ENCODE peak calls at places on chromosomes 5 and 9, in six cellular contexts. V is RWPE2, N is mucosa of descending colon, A is AG09309, D is mesothelial cell of epicardium, L is AG04450. F is an unnamed sample.

GRCh38 chr9:129910628-129911567 is 75.6 kb downstream of the USP20 start:
- DNase-seq in D (no peak), V (peak; percentile 78), A (peak; percentile 100), L (peak; percentile 98), N (no peak), F (peak; percentile 98)

GRCh38 chr5:58087131-58087530 is 372.8 kb downstream of the PLK2 start:
- DNase-seq in L (no peak), D (no peak), A (no peak), V (no peak), N (no peak), F (no peak)

GRCh38 chr9:89042984-89043383 is 51.7 kb downstream of the S1PR3 start:
- DNase-seq in L (no peak), V (no peak), A (no peak), N (no peak), D (no peak), F (no peak)

GRCh38 chr9:133803028-133803585 is 65.0 kb upstream of the SARDH start:
- DNase-seq in V (no peak), A (no peak), D (no peak), N (no peak), L (no peak), F (no peak)

GRCh38 chr5:128674837-128675446 is 136.9 kb upstream of the FBN2 start:
- DNase-seq in V (no peak), A (peak; percentile 11), L (peak; percentile 24), D (no peak), N (peak; percentile 59), F (no peak)

GRCh38 chr5:35198096-35198495 is 32.2 kb downstream of the PRLR start:
- DNase-seq in D (no peak), A (peak; percentile 33), V (no peak), N (peak; percentile 77), L (no peak), F (no peak)

GRCh38 chr9:86246752-86247161 is 12.7 kb downstream of the C9orf153 start:
- DNase-seq in V (no peak), A (no peak), N (no peak), L (no peak), D (no peak), F (no peak)

GRCh38 chr9:89533396-89534187 is 35.7 kb upstream of the SEMA4D start:
- DNase-seq in A (no peak), L (no peak), D (no peak), V (no peak), N (no peak), F (no peak)

GRCh38 chr9:4145482-4145881 is 154.4 kb downstream of the GLIS3 start:
- DNase-seq in A (no peak), L (no peak), N (no peak), D (no peak), V (no peak), F (no peak)

GRCh38 chr9:112028242-112029221 is 131.9 kb downstream of the UGCG start:
- DNase-seq in D (no peak), L (no peak), N (no peak), A (no peak), V (no peak), F (no peak)

GRCh38 chr5:56175465-56175864 is 57.7 kb downstream of the ANKRD55 start:
- DNase-seq in V (no peak), L (no peak), A (peak; percentile 73), N (no peak), D (no peak), F (no peak)

GRCh38 chr5:145953202-145953601 is 16.8 kb downstream of the SH3RF2 start:
- DNase-seq in V (no peak), N (no peak), A (no peak), D (no peak), L (no peak), F (no peak)

GRCh38 chr9:98804083-98804482 is 3.4 kb upstream of the GALNT12 start:
- DNase-seq in D (no peak), N (no peak), A (no peak), V (no peak), L (no peak), F (no peak)

GRCh38 chr5:77163453-77163852 is 47.0 kb upstream of the PDE8B start:
- DNase-seq in V (no peak), L (no peak), D (no peak), N (no peak), A (no peak), F (no peak)

GRCh38 chr9:35717132-35717870 is 14.7 kb downstream of the TLN1 start:
- DNase-seq in A (no peak), D (no peak), N (no peak), L (no peak), V (no peak), F (no peak)

GRCh38 chr5:131926168-131926567 is 19.3 kb downstream of the MEIKIN start:
- DNase-seq in A (no peak), V (no peak), D (no peak), N (no peak), L (no peak), F (no peak)

GRCh38 chr9:125066839-125067619 is 76.3 kb downstream of the SCAI start:
- DNase-seq in D (no peak), V (no peak), A (no peak), N (no peak), L (peak; percentile 4), F (no peak)

GRCh38 chr9:87498046-87498815 is 564 bp downstream of the DAPK1 start:
- DNase-seq in A (no peak), V (no peak), N (peak; percentile 62), L (no peak), D (peak; percentile 64), F (no peak)

GRCh38 chr5:140214831-140215230 is 39.8 kb downstream of the CYSTM1 start:
- DNase-seq in N (no peak), D (no peak), V (no peak), L (peak; percentile 67), A (peak; percentile 76), F (no peak)

GRCh38 chr5:75054110-75054930 is 2.0 kb upstream of the GCNT4 start:
- DNase-seq in N (peak; percentile 39), L (no peak), A (peak; percentile 24), D (no peak), V (no peak), F (no peak)

GRCh38 chr5:140205952-140206351 is 31.0 kb downstream of the CYSTM1 start:
- DNase-seq in D (no peak), N (no peak), V (no peak), A (no peak), L (no peak), F (no peak)

GRCh38 chr5:102937916-102938315 is 182.0 kb downstream of the GIN1 start:
- DNase-seq in A (no peak), V (no peak), N (no peak), D (no peak), L (peak; percentile 11), F (no peak)

GRCh38 chr5:154467655-154468354 is 10.2 kb downstream of the HAND1 start:
- DNase-seq in V (no peak), D (peak; percentile 82), N (peak; percentile 83), A (peak; percentile 34), L (no peak), F (no peak)

GRCh38 chr9:114361542-114361941 is 26.2 kb downstream of the AKNA start:
- DNase-seq in L (no peak), N (no peak), D (no peak), A (no peak), V (no peak), F (no peak)

GRCh38 chr5:152505442-152506042 is 100.5 kb upstream of the NMUR2 start:
- DNase-seq in A (peak; percentile 14), N (peak; percentile 26), V (no peak), D (no peak), L (peak; percentile 1), F (peak; percentile 12)

GRCh38 chr9:19431361-19432171 is 22.8 kb downstream of the ACER2 start:
- DNase-seq in N (no peak), D (no peak), V (no peak), A (no peak), L (no peak), F (no peak)

GRCh38 chr5:137207023-137207760 is 291.9 kb downstream of the SPOCK1 start:
- DNase-seq in V (no peak), N (no peak), A (no peak), L (no peak), D (no peak), F (no peak)

GRCh38 chr5:573206-573605 is 38.9 kb upstream of the CEP72 start:
- DNase-seq in V (no peak), L (no peak), D (no peak), N (no peak), A (no peak), F (no peak)

GRCh38 chr5:79020861-79021561 is 35.9 kb upstream of the ARSB start:
- DNase-seq in D (no peak), N (peak; percentile 50), L (peak; percentile 43), A (peak; percentile 34), V (no peak), F (peak; percentile 50)
- TF ChIP-seq CTCF in D (peak; percentile 66), N (peak; percentile 66), L (peak; percentile 90), A (peak; percentile 89), V (peak; percentile 99), F (peak; percentile 95)

GRCh38 chr5:91266184-91266705 is 116.9 kb downstream of the ARRDC3 start:
- DNase-seq in V (no peak), D (no peak), N (no peak), A (peak; percentile 16), L (no peak), F (no peak)
- TF ChIP-seq CTCF in V (peak; percentile 16), D (peak; percentile 36), N (no peak), A (no peak), L (peak; percentile 17), F (peak; percentile 5)

GRCh38 chr9:122135529-122135859 is 24.1 kb downstream of the NDUFA8 start:
- DNase-seq in D (no peak), A (no peak), N (no peak), V (no peak), L (no peak), F (no peak)

GRCh38 chr9:122133984-122134535 is 25.5 kb downstream of the NDUFA8 start:
- DNase-seq in D (no peak), L (no peak), A (no peak), N (no peak), V (no peak), F (no peak)

GRCh38 chr9:122132539-122132938 is 27.0 kb downstream of the NDUFA8 start:
- DNase-seq in L (no peak), V (no peak), N (no peak), A (no peak), D (no peak), F (no peak)

GRCh38 chr9:122133263-122133983 is 26.2 kb downstream of the NDUFA8 start:
- DNase-seq in A (no peak), L (no peak), N (no peak), V (no peak), D (no peak), F (no peak)

GRCh38 chr9:122134822-122135528 is 24.6 kb downstream of the NDUFA8 start:
- DNase-seq in A (no peak), D (no peak), V (no peak), N (no peak), L (no peak), F (no peak)
- TF ChIP-seq CTCF in A (no peak), D (no peak), V (no peak), N (no peak), L (no peak), F (no peak)

GRCh38 chr9:22229069-22229468 is 217.6 kb upstream of the DMRTA1 start:
- DNase-seq in V (no peak), L (no peak), D (no peak), N (no peak), A (no peak), F (no peak)

GRCh38 chr9:22232971-22233370 is 213.7 kb upstream of the DMRTA1 start:
- DNase-seq in V (no peak), L (no peak), N (no peak), A (no peak), D (no peak), F (no peak)

GRCh38 chr9:22227986-22228385 is 218.6 kb upstream of the DMRTA1 start:
- DNase-seq in N (no peak), D (no peak), L (no peak), A (no peak), V (no peak), F (no peak)

GRCh38 chr9:22228542-22228941 is 218.1 kb upstream of the DMRTA1 start:
- DNase-seq in A (no peak), D (no peak), N (no peak), L (no peak), V (no peak), F (no peak)
- TF ChIP-seq CTCF in A (peak; percentile 33), D (no peak), N (no peak), L (peak; percentile 48), V (peak; percentile 51), F (peak; percentile 44)